ENCODE peak calls at places on chromosomes 11 and 22, in eight cellular contexts. T, R, S, B, I, U, Y and O are unnamed samples.

GRCh38 chr11:112025682-112026081 is 474 bp downstream of the DLAT start:
- DNase-seq in S (peak), T (no peak), U (no peak), R (no peak), I (no peak), Y (no peak), B (no peak), O (no peak)

GRCh38 chr11:121451982-121452608 is at the start of gene SORL1:
- DNase-seq in I (peak), B (no peak), S (peak), T (peak), R (peak), U (peak), Y (no peak), O (peak)

GRCh38 chr11:116842909-116843308 is 5.5 kb upstream of the APOA1 start:
- DNase-seq in B (no peak), U (no peak), T (no peak), S (peak), I (no peak), R (no peak), Y (no peak), O (peak)

GRCh38 chr11:129861702-129862107 is 33.7 kb downstream of the NFRKB start:
- DNase-seq in S (peak), I (no peak), U (peak), T (peak), Y (no peak), R (no peak), B (no peak), O (peak)

GRCh38 chr11:64868904-64869570 is 9.4 kb downstream of the EHD1 start:
- DNase-seq in R (no peak), Y (no peak), T (peak), B (no peak), U (no peak), I (no peak), S (peak), O (no peak)

GRCh38 chr11:95505927-95506426 is 275.0 kb upstream of the SESN3 start:
- DNase-seq in U (no peak), R (no peak), T (no peak), Y (no peak), B (peak), S (no peak), I (no peak), O (no peak)

GRCh38 chr22:35642305-35642741 is 5.9 kb upstream of the APOL6 start:
- DNase-seq in T (peak), B (no peak), I (no peak), S (no peak), R (peak), Y (no peak), U (no peak), O (no peak)

GRCh38 chr11:98060759-98061158 is 960.0 kb upstream of the CNTN5 start:
- DNase-seq in I (no peak), S (no peak), U (no peak), R (no peak), B (no peak), Y (no peak), T (no peak), O (no peak)

GRCh38 chr11:37710031-37710430 is 1112.0 kb upstream of the RAG2 start:
- DNase-seq in R (no peak), T (no peak), U (no peak), B (no peak), I (no peak), S (no peak), Y (no peak), O (no peak)

GRCh38 chr22:31607696-31608095 is 54.3 kb downstream of the PISD start:
- DNase-seq in R (peak), T (no peak), I (no peak), U (no peak), S (no peak), B (no peak), Y (no peak), O (no peak)

GRCh38 chr11:121909571-121909970 is 206.4 kb downstream of the BLID start:
- DNase-seq in B (no peak), S (no peak), I (no peak), R (no peak), U (no peak), Y (no peak), T (no peak), O (no peak)

GRCh38 chr11:99773646-99774045 is 752.9 kb downstream of the CNTN5 start:
- DNase-seq in I (no peak), B (no peak), U (no peak), Y (no peak), R (no peak), S (peak), T (no peak), O (no peak)

GRCh38 chr11:63670738-63671321 is 346 bp downstream of the ATL3 start:
- DNase-seq in T (peak), I (peak), U (peak), S (peak), B (no peak), Y (no peak), R (peak), O (peak)

GRCh38 chr11:82907376-82907775 is 5.8 kb downstream of the DDIAS start:
- DNase-seq in B (no peak), U (no peak), I (no peak), S (no peak), Y (no peak), R (no peak), T (no peak), O (no peak)

GRCh38 chr11:47412152-47412746 is 3.9 kb downstream of the SLC39A13 start:
- DNase-seq in I (peak), R (peak), S (peak), B (no peak), T (no peak), U (no peak), Y (no peak), O (peak)

DNA sequence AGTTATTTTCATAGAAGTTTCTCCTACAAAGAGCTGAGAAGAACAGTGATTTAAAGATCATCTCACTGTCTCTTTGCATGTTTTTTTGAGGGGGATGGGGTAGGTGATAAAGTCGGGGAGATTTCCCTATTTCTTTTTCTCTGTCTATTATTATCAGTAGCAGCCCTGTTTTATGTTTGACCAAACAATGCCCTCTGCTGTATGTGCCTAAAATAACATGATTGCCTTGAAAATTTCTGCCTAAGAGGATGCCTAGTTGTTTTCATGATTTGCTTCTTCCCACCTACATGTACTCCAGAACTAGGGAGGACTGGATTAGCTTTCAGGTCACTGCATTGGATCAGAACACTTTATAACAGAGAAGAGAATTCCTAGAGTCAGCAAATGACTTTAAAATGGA is 1330.2 kb downstream of the LRRC4C start:
- DNase-seq in T (no peak), S (peak), U (no peak), I (peak), B (no peak), Y (no peak), R (no peak), O (no peak)
- TF ChIP-seq EP300 in T (no peak), S (no peak), U (no peak), I (no peak), B (no peak), Y (no peak), R (no peak), O (no peak)

GRCh38 chr22:22887621-22888503 is at the start of gene IGLL5:
- DNase-seq in R (no peak), T (no peak), U (no peak), Y (no peak), I (no peak), S (no peak), B (no peak), O (no peak)

GRCh38 chr22:22888509-22889353 is 1.1 kb downstream of the IGLL5 start:
- DNase-seq in S (no peak), I (no peak), B (no peak), R (no peak), Y (no peak), U (no peak), T (no peak), O (no peak)

GRCh38 chr22:22884888-22885840 is 2.5 kb upstream of the IGLL5 start:
- DNase-seq in B (no peak), Y (no peak), S (no peak), R (no peak), T (no peak), I (no peak), U (no peak), O (no peak)

GRCh38 chr22:22884010-22884887 is 3.4 kb upstream of the IGLL5 start:
- DNase-seq in U (peak), B (no peak), I (peak), S (peak), Y (no peak), R (no peak), T (no peak), O (peak)

DNA sequence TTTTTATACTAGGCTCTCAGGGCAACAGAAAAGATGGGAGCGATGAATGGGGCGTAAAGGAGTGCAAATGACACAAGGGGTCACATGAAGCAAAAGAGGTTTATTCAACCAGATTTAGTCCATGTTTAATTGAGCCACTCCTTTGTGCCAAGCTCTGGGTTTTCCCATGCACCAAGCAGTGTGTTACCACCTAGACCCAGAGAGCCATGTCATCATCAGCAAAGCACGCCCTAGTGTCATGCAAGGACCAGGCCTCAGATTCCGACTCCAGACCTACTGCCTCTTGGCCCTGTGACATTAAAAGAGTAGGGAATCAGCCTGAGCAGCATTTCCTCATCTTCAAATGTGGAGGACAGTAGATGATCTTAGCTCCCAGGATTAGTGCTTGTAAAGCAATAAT is 1.1 kb upstream of the IGLL5 start:
- DNase-seq in Y (no peak), B (no peak), I (no peak), S (no peak), T (no peak), U (no peak), R (no peak), O (no peak)
- TF ChIP-seq EP300 in Y (no peak), B (no peak), I (no peak), S (no peak), T (no peak), U (no peak), R (no peak), O (no peak)

DNA sequence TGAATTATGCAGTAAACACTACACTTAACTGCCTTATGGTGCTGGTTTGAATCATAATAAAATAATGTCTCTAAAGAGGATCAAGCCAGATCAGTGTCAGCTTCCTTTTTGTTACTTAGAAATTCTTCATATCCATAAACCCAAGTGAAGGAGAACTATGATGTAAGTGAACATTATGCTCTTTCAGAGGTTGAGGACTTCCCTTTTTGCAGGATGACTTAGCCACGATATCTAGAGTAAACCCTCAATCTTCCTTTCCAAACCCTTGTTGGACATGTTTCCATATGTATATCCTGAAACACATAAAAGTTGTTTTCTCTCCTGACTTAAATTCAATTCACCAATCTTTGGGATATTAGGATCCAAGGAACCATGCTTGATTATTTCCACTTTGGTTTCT is 19.1 kb downstream of the OR8D1 start:
- DNase-seq in T (no peak), U (no peak), S (no peak), B (no peak), I (no peak), R (no peak), Y (no peak), O (no peak)
- TF ChIP-seq EP300 in T (no peak), U (no peak), S (no peak), B (no peak), I (no peak), R (no peak), Y (no peak), O (no peak)

DNA sequence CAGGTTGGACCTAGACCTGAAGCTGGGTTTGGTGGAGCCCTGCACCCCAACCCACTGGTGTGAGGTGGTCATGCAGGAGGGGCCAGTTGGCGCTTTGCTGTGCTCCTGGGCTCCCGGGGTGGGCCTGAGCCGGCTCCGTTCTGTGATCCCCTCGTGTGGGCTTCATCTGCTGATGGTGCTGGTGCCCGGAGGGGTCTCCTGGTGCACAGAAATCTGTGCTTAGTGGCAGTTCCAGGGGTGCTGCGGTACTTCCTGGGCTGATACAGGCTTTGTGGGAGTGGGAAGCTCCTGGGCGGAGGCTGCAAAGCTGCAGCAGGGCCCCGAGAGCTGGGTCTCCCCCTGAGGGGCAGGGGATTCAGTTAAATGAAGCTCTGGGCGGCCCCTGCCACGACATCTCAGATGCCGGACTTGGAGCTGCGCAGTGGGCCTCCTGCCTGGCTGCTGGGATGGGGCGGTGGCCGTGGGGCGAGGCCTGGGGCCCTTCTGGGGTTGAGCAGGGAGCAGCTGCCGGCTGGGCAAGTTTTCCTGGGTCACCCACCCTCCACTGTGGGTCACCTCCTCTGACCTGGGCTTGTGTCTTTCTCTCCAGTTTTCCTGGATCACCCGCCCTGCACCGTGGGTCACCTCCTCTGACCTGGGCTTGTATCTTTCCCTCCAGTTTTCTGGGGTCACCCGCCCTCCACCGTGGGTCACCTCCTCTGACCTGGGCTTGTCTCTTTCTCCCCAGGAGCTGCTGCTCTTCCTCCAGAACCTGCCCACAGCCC is 410.5 kb downstream of the TBC1D22A start:
- DNase-seq in T (no peak), R (peak), B (no peak), S (no peak), Y (no peak), I (no peak), U (no peak), O (no peak)
- TF ChIP-seq EP300 in T (no peak), R (no peak), B (no peak), S (no peak), Y (no peak), I (no peak), U (no peak), O (no peak)

GRCh38 chr22:44531487-44531886 is 33.5 kb upstream of the RTL6 start:
- DNase-seq in B (no peak), U (no peak), T (no peak), S (no peak), I (peak), Y (no peak), R (peak), O (no peak)

GRCh38 chr22:44530106-44530505 is 32.1 kb upstream of the RTL6 start:
- DNase-seq in T (no peak), U (no peak), R (no peak), B (no peak), I (no peak), S (no peak), Y (no peak), O (no peak)

GRCh38 chr22:44530569-44530968 is 32.5 kb upstream of the RTL6 start:
- DNase-seq in I (no peak), B (no peak), Y (no peak), T (no peak), R (no peak), U (no peak), S (no peak), O (no peak)

GRCh38 chr22:44534335-44534734 is 36.3 kb upstream of the RTL6 start:
- DNase-seq in S (no peak), U (no peak), R (no peak), B (no peak), T (no peak), Y (no peak), I (no peak), O (no peak)

GRCh38 chr22:44532466-44533025 is 34.5 kb upstream of the RTL6 start:
- DNase-seq in B (no peak), I (no peak), Y (no peak), S (no peak), R (no peak), U (no peak), T (no peak), O (no peak)
- TF ChIP-seq EP300 in B (no peak), I (no peak), Y (no peak), S (no peak), R (no peak), U (no peak), T (no peak), O (no peak)

GRCh38 chr11:68040121-68040956 is 1.5 kb downstream of the TCIRG1 start:
- DNase-seq in T (peak), Y (peak), U (peak), B (peak), R (peak), S (peak), I (peak), O (peak)
- TF ChIP-seq EP300 in T (no peak), Y (no peak), U (no peak), B (no peak), R (no peak), S (no peak), I (peak), O (no peak)

GRCh38 chr11:35485656-35486318 is 39.6 kb downstream of the PAMR1 start:
- DNase-seq in T (peak), I (peak), Y (peak), S (peak), R (peak), U (peak), B (peak), O (peak)

GRCh38 chr11:35486934-35487333 is 38.5 kb downstream of the PAMR1 start:
- DNase-seq in U (no peak), T (no peak), B (no peak), Y (no peak), R (no peak), I (no peak), S (no peak), O (peak)

GRCh38 chr11:35487532-35488078 is 37.8 kb downstream of the PAMR1 start:
- DNase-seq in U (peak), R (no peak), S (peak), B (no peak), I (peak), Y (no peak), T (no peak), O (no peak)

GRCh38 chr11:35486446-35486845 is 39.0 kb downstream of the PAMR1 start:
- DNase-seq in R (no peak), B (no peak), U (no peak), Y (no peak), I (no peak), S (peak), T (no peak), O (no peak)

GRCh38 chr11:35488117-35488516 is 37.3 kb downstream of the PAMR1 start:
- DNase-seq in Y (no peak), T (no peak), R (no peak), B (no peak), I (no peak), S (no peak), U (no peak), O (no peak)
- TF ChIP-seq EP300 in Y (no peak), T (no peak), R (no peak), B (no peak), I (no peak), S (no peak), U (no peak), O (no peak)

GRCh38 chr22:45311033-45311531 is 1.3 kb downstream of the FAM118A start:
- DNase-seq in Y (no peak), B (no peak), T (no peak), U (no peak), S (no peak), I (no peak), R (no peak), O (no peak)

GRCh38 chr22:45306139-45306538 is 3.6 kb upstream of the FAM118A start:
- DNase-seq in S (no peak), B (no peak), I (no peak), R (no peak), Y (no peak), T (no peak), U (no peak), O (no peak)

GRCh38 chr22:45309422-45310227 is at the start of gene FAM118A:
- DNase-seq in Y (peak), I (peak), S (peak), U (peak), R (peak), T (peak), B (peak), O (peak)

GRCh38 chr22:45310331-45311032 is 748 bp downstream of the FAM118A start:
- DNase-seq in U (no peak), I (no peak), T (no peak), S (no peak), B (no peak), R (peak), Y (no peak), O (no peak)

DNA sequence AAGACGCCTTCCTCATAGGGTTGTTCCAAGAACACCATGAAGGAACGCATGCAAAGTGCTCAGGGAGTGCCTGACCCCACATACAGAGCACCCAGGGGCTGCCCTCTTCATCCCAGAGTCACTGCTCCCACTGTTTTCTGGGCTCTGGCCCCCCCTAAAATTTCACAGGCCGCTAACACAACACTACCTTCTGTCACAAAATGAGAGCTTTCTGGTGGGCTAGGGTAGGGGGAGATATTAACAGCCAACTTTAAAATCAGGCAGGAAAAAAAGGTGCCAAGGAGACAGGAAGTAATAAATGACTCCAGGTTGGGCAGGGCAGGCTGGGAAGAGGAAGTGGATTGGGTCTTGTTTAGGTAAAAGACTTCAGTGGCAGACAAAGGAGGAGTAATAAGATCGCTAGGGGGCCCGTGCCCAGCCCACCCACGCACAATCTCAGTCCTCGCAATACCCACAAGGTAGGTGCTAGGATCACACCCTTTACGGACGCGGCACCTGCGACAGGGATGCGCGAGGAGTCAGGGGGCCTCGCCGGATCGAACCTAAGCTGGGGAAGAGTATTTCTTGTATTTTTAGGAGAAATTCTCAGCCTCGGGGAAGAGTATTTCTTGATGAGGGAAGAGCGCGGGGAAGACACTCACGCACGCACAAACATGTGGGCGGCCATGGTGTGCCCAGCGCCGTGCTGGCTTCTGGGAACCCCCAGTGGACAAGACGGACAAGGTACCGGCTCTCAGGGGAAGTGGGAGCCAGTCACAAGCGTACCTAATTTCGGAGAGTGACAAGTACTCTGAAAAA is 911 bp upstream of the FAM118A start:
- DNase-seq in T (peak), B (no peak), I (no peak), R (no peak), Y (no peak), U (no peak), S (no peak), O (no peak)
- TF ChIP-seq EP300 in T (no peak), B (no peak), I (no peak), R (no peak), Y (no peak), U (no peak), S (no peak), O (no peak)

GRCh38 chr22:44622685-44623084 is 79.3 kb upstream of the PRR5 start:
- DNase-seq in T (peak), U (no peak), I (no peak), R (no peak), B (no peak), S (no peak), Y (no peak), O (no peak)
- TF ChIP-seq EP300 in T (no peak), U (no peak), I (no peak), R (no peak), B (no peak), S (no peak), Y (no peak), O (no peak)